ENCODE peak calls at places on chromosome 4, in eight cellular contexts. One of them, this sample, is unnamed.
A peak's percentile ranks its signal among the peaks of the same experiment; 100 is the strongest.

GRCh38 chr4:2256781-2257191 is 5.1 kb downstream of the MXD4 start:
- DNase-seq in sciatic nerve: peak; percentile 59
- DNase-seq in colonic mucosa: peak; percentile 18
- DNase-seq in cardiac muscle cell: peak; percentile 40
- DNase-seq in Right ventricle myocardium superior: peak; percentile 77
- DNase-seq in aorta: peak; percentile 81
- DNase-seq in natural killer cell: peak; percentile 13
- DNase-seq in gastrocnemius medialis: peak; percentile 53
- DNase-seq in this sample: peak; percentile 48

GRCh38 chr4:78818530-78818929 is 42.4 kb downstream of the BMP2K start:
- DNase-seq in aorta: no peak
- DNase-seq in sciatic nerve: no peak
- DNase-seq in gastrocnemius medialis: no peak
- DNase-seq in colonic mucosa: no peak
- DNase-seq in Right ventricle myocardium superior: no peak
- DNase-seq in natural killer cell: no peak
- DNase-seq in cardiac muscle cell: no peak
- DNase-seq in this sample: no peak

GRCh38 chr4:86977621-86978184 is 42.9 kb downstream of the AFF1 start:
- DNase-seq in gastrocnemius medialis: no peak
- DNase-seq in Right ventricle myocardium superior: no peak
- DNase-seq in natural killer cell: no peak
- DNase-seq in cardiac muscle cell: peak; percentile 53
- DNase-seq in aorta: no peak
- DNase-seq in colonic mucosa: peak; percentile 68
- DNase-seq in sciatic nerve: no peak
- DNase-seq in this sample: peak; percentile 10

GRCh38 chr4:64174247-64174882 is 234.9 kb downstream of the TECRL start:
- DNase-seq in natural killer cell: no peak
- DNase-seq in Right ventricle myocardium superior: no peak
- DNase-seq in cardiac muscle cell: no peak
- DNase-seq in aorta: no peak
- DNase-seq in sciatic nerve: no peak
- DNase-seq in gastrocnemius medialis: no peak
- DNase-seq in colonic mucosa: no peak
- DNase-seq in this sample: no peak

GRCh38 chr4:590313-590841 is 14.3 kb upstream of the TMEM271 start:
- DNase-seq in natural killer cell: no peak
- DNase-seq in Right ventricle myocardium superior: no peak
- DNase-seq in cardiac muscle cell: no peak
- DNase-seq in aorta: no peak
- DNase-seq in sciatic nerve: no peak
- DNase-seq in colonic mucosa: no peak
- DNase-seq in gastrocnemius medialis: no peak
- DNase-seq in this sample: no peak

GRCh38 chr4:4425119-4425690 is 38.3 kb downstream of the NSG1 start:
- DNase-seq in cardiac muscle cell: peak; percentile 6
- DNase-seq in gastrocnemius medialis: no peak
- DNase-seq in sciatic nerve: no peak
- DNase-seq in aorta: peak; percentile 47
- DNase-seq in natural killer cell: no peak
- DNase-seq in colonic mucosa: no peak
- DNase-seq in Right ventricle myocardium superior: no peak
- DNase-seq in this sample: no peak

GRCh38 chr4:133147365-133147821 is 1.7 kb upstream of the PCDH10 start:
- DNase-seq in natural killer cell: no peak
- DNase-seq in colonic mucosa: no peak
- DNase-seq in sciatic nerve: no peak
- DNase-seq in Right ventricle myocardium superior: no peak
- DNase-seq in aorta: peak; percentile 69
- DNase-seq in cardiac muscle cell: peak; percentile 8
- DNase-seq in gastrocnemius medialis: no peak
- DNase-seq in this sample: no peak

GRCh38 chr4:187491421-187491820 is 504.1 kb upstream of the ZFP42 start:
- DNase-seq in colonic mucosa: no peak
- DNase-seq in aorta: no peak
- DNase-seq in cardiac muscle cell: no peak
- DNase-seq in Right ventricle myocardium superior: no peak
- DNase-seq in sciatic nerve: no peak
- DNase-seq in gastrocnemius medialis: no peak
- DNase-seq in natural killer cell: no peak
- DNase-seq in this sample: no peak

GRCh38 chr4:151830168-151830567 is 69.4 kb upstream of the GATB start:
- DNase-seq in cardiac muscle cell: no peak
- DNase-seq in natural killer cell: no peak
- DNase-seq in Right ventricle myocardium superior: no peak
- DNase-seq in gastrocnemius medialis: no peak
- DNase-seq in colonic mucosa: no peak
- DNase-seq in sciatic nerve: no peak
- DNase-seq in aorta: no peak
- DNase-seq in this sample: no peak

GRCh38 chr4:8266088-8266487 is 3.5 kb upstream of the HTRA3 start:
- DNase-seq in sciatic nerve: no peak
- DNase-seq in Right ventricle myocardium superior: no peak
- DNase-seq in aorta: no peak
- DNase-seq in colonic mucosa: no peak
- DNase-seq in natural killer cell: no peak
- DNase-seq in cardiac muscle cell: no peak
- DNase-seq in gastrocnemius medialis: no peak
- DNase-seq in this sample: no peak

GRCh38 chr4:5753766-5754528 is 42.9 kb downstream of the EVC start:
- DNase-seq in natural killer cell: no peak
- DNase-seq in cardiac muscle cell: peak; percentile 91
- DNase-seq in sciatic nerve: peak; percentile 52
- DNase-seq in gastrocnemius medialis: no peak
- DNase-seq in aorta: no peak
- DNase-seq in Right ventricle myocardium superior: no peak
- DNase-seq in colonic mucosa: peak; percentile 7
- DNase-seq in this sample: no peak

GRCh38 chr4:169912996-169913395 is 113.2 kb downstream of the MFAP3L start:
- DNase-seq in aorta: no peak
- DNase-seq in cardiac muscle cell: no peak
- DNase-seq in natural killer cell: no peak
- DNase-seq in gastrocnemius medialis: no peak
- DNase-seq in sciatic nerve: no peak
- DNase-seq in colonic mucosa: no peak
- DNase-seq in Right ventricle myocardium superior: no peak
- DNase-seq in this sample: no peak

GRCh38 chr4:173211838-173212237 is 43.2 kb downstream of the GALNT7 start:
- DNase-seq in colonic mucosa: no peak
- DNase-seq in cardiac muscle cell: peak; percentile 54
- DNase-seq in sciatic nerve: no peak
- DNase-seq in Right ventricle myocardium superior: no peak
- DNase-seq in natural killer cell: no peak
- DNase-seq in gastrocnemius medialis: no peak
- DNase-seq in aorta: no peak
- DNase-seq in this sample: peak; percentile 35

GRCh38 chr4:10198365-10198764 is 81.8 kb upstream of the WDR1 start:
- DNase-seq in aorta: no peak
- DNase-seq in cardiac muscle cell: no peak
- DNase-seq in natural killer cell: no peak
- DNase-seq in Right ventricle myocardium superior: no peak
- DNase-seq in sciatic nerve: no peak
- DNase-seq in gastrocnemius medialis: no peak
- DNase-seq in colonic mucosa: peak; percentile 7
- DNase-seq in this sample: no peak

GRCh38 chr4:71107732-71108131 is 114.3 kb downstream of the DCK start:
- DNase-seq in cardiac muscle cell: no peak
- DNase-seq in sciatic nerve: no peak
- DNase-seq in aorta: no peak
- DNase-seq in natural killer cell: no peak
- DNase-seq in colonic mucosa: no peak
- DNase-seq in gastrocnemius medialis: no peak
- DNase-seq in Right ventricle myocardium superior: no peak
- DNase-seq in this sample: no peak

GRCh38 chr4:185773419-185773818 is 38.6 kb downstream of the SORBS2 start:
- DNase-seq in sciatic nerve: no peak
- DNase-seq in colonic mucosa: no peak
- DNase-seq in natural killer cell: no peak
- DNase-seq in cardiac muscle cell: no peak
- DNase-seq in Right ventricle myocardium superior: peak; percentile 63
- DNase-seq in aorta: peak; percentile 85
- DNase-seq in gastrocnemius medialis: no peak
- DNase-seq in this sample: no peak

GRCh38 chr4:86220137-86220536 is 139.7 kb downstream of the MAPK10 start:
- DNase-seq in aorta: no peak
- DNase-seq in natural killer cell: no peak
- DNase-seq in Right ventricle myocardium superior: no peak
- DNase-seq in colonic mucosa: no peak
- DNase-seq in cardiac muscle cell: peak; percentile 68
- DNase-seq in gastrocnemius medialis: no peak
- DNase-seq in sciatic nerve: no peak
- DNase-seq in this sample: no peak

GRCh38 chr4:181308476-181309170 is 934.6 kb upstream of the TENM3 start:
- DNase-seq in sciatic nerve: no peak
- DNase-seq in natural killer cell: no peak
- DNase-seq in colonic mucosa: no peak
- DNase-seq in cardiac muscle cell: no peak
- DNase-seq in Right ventricle myocardium superior: no peak
- DNase-seq in aorta: no peak
- DNase-seq in gastrocnemius medialis: no peak
- DNase-seq in this sample: no peak

GRCh38 chr4:158768577-158769174 is at the start of gene FNIP2:
- DNase-seq in Right ventricle myocardium superior: peak; percentile 91
- DNase-seq in sciatic nerve: peak; percentile 88
- DNase-seq in aorta: peak; percentile 92
- DNase-seq in colonic mucosa: peak; percentile 79
- DNase-seq in cardiac muscle cell: peak; percentile 81
- DNase-seq in natural killer cell: peak; percentile 74
- DNase-seq in gastrocnemius medialis: peak; percentile 83
- DNase-seq in this sample: peak; percentile 72

GRCh38 chr4:6926681-6927478 is 17.3 kb downstream of the TBC1D14 start:
- DNase-seq in sciatic nerve: no peak
- DNase-seq in Right ventricle myocardium superior: peak; percentile 76
- DNase-seq in cardiac muscle cell: peak; percentile 27
- DNase-seq in aorta: no peak
- DNase-seq in gastrocnemius medialis: no peak
- DNase-seq in natural killer cell: no peak
- DNase-seq in colonic mucosa: peak; percentile 92
- DNase-seq in this sample: peak; percentile 71